ENCODE peak calls at places on chromosome 11, in six cellular contexts. M, H, R, G, Y and K are unnamed samples.
A peak's percentile ranks its signal among the peaks of the same experiment; 100 is the strongest.

GRCh38 chr11:65551572-65552398 is 6.4 kb downstream of the LTBP3 start:
- DNase-seq in M (no peak), H (peak; percentile 40), R (no peak), G (no peak), Y (peak; percentile 58), K (no peak)

GRCh38 chr11:221539-221938 is 14.0 kb downstream of the RIC8A start:
- DNase-seq in M (no peak), H (no peak), R (no peak), G (no peak), Y (no peak), K (no peak)

GRCh38 chr11:4072668-4073285 is 21.8 kb upstream of the RRM1 start:
- DNase-seq in M (no peak), H (peak; percentile 82), R (no peak), G (peak; percentile 58), Y (peak; percentile 67), K (no peak)

GRCh38 chr11:125263268-125263790 is 98.8 kb downstream of the PKNOX2 start:
- DNase-seq in M (peak; percentile 72), H (peak; percentile 91), R (peak; percentile 66), G (peak; percentile 95), Y (no peak), K (peak; percentile 37)

GRCh38 chr11:72932132-72932570 is 117.9 kb downstream of the ATG16L2 start:
- DNase-seq in M (no peak), H (peak; percentile 46), R (no peak), G (no peak), Y (no peak), K (no peak)

GRCh38 chr11:102727890-102728289 is 3.1 kb upstream of the MMP8 start:
- DNase-seq in M (no peak), H (peak; percentile 86), R (no peak), G (peak; percentile 78), Y (no peak), K (no peak)

GRCh38 chr11:2444301-2445106 is at the start of the genes KCNQ1 and TRPM5:
- DNase-seq in M (no peak), H (no peak), R (peak; percentile 44), G (no peak), Y (peak; percentile 59), K (no peak)

GRCh38 chr11:65854871-65855837 is 2.8 kb downstream of the CFL1 start:
- DNase-seq in M (no peak), H (no peak), R (no peak), G (no peak), Y (no peak), K (no peak)

GRCh38 chr11:109956124-109956793 is 136.9 kb upstream of the ZC3H12C start:
- DNase-seq in M (no peak), H (no peak), R (no peak), G (no peak), Y (no peak), K (no peak)

GRCh38 chr11:72629266-72629665 is 45.0 kb downstream of the PDE2A start:
- DNase-seq in M (no peak), H (no peak), R (peak; percentile 43), G (no peak), Y (no peak), K (no peak)

GRCh38 chr11:110430267-110431211 is 791 bp downstream of the FDX1 start:
- DNase-seq in M (no peak), H (peak; percentile 48), R (no peak), G (no peak), Y (no peak), K (no peak)

GRCh38 chr11:65417221-65417701 is 5.3 kb upstream of the NEAT1 start:
- DNase-seq in M (peak; percentile 34), H (no peak), R (no peak), G (no peak), Y (no peak), K (no peak)

GRCh38 chr11:40384991-40385390 is 1074.5 kb downstream of the LRRC4C start:
- DNase-seq in M (no peak), H (peak; percentile 85), R (no peak), G (peak; percentile 71), Y (no peak), K (no peak)

GRCh38 chr11:34274712-34275398 is 83.0 kb downstream of the ABTB2 start:
- DNase-seq in M (peak; percentile 82), H (peak; percentile 99), R (peak; percentile 87), G (peak; percentile 91), Y (peak; percentile 96), K (peak; percentile 80)

GRCh38 chr11:94524293-94524692 is 12.0 kb downstream of the C11orf97 start:
- DNase-seq in M (no peak), H (no peak), R (no peak), G (no peak), Y (no peak), K (no peak)

GRCh38 chr11:61092908-61093763 is 9.2 kb upstream of the CD5 start:
- DNase-seq in M (no peak), H (no peak), R (no peak), G (no peak), Y (no peak), K (no peak)

GRCh38 chr11:130548491-130548833 is 100.0 kb downstream of the ADAMTS15 start:
- DNase-seq in M (no peak), H (peak; percentile 49), R (no peak), G (peak; percentile 35), Y (no peak), K (no peak)

GRCh38 chr11:47254381-47254780 is 3.4 kb upstream of the NR1H3 start:
- DNase-seq in M (no peak), H (peak; percentile 48), R (peak; percentile 23), G (peak; percentile 27), Y (no peak), K (no peak)

GRCh38 chr11:62497132-62497915 is 49.3 kb downstream of the AHNAK start:
- DNase-seq in M (no peak), H (peak; percentile 72), R (no peak), G (no peak), Y (peak; percentile 75), K (no peak)

GRCh38 chr11:134862168-134862567 is 450.1 kb upstream of the B3GAT1 start:
- DNase-seq in M (no peak), H (no peak), R (no peak), G (no peak), Y (no peak), K (no peak)

GRCh38 chr11:96084610-96085348 is 160.9 kb upstream of the MTMR2 start:
- DNase-seq in M (no peak), H (no peak), R (no peak), G (no peak), Y (no peak), K (no peak)

GRCh38 chr11:123653997-123654565 is 343 bp downstream of the SCN3B start:
- DNase-seq in M (no peak), H (peak; percentile 18), R (peak; percentile 58), G (peak; percentile 10), Y (peak; percentile 35), K (no peak)

GRCh38 chr11:67301951-67302516 is 1.3 kb upstream of the SSH3 start:
- DNase-seq in M (no peak), H (peak; percentile 28), R (peak; percentile 69), G (peak; percentile 54), Y (no peak), K (no peak)

GRCh38 chr11:9815486-9816136 is 151.7 kb downstream of the SWAP70 start:
- DNase-seq in M (no peak), H (peak; percentile 93), R (no peak), G (peak; percentile 89), Y (peak; percentile 40), K (no peak)

GRCh38 chr11:19161651-19162050 is 40.1 kb downstream of the CSRP3 start:
- DNase-seq in M (no peak), H (no peak), R (no peak), G (no peak), Y (no peak), K (no peak)

GRCh38 chr11:6433998-6434650 is 6.7 kb downstream of the HPX start:
- DNase-seq in M (no peak), H (no peak), R (no peak), G (no peak), Y (no peak), K (no peak)

DNA sequence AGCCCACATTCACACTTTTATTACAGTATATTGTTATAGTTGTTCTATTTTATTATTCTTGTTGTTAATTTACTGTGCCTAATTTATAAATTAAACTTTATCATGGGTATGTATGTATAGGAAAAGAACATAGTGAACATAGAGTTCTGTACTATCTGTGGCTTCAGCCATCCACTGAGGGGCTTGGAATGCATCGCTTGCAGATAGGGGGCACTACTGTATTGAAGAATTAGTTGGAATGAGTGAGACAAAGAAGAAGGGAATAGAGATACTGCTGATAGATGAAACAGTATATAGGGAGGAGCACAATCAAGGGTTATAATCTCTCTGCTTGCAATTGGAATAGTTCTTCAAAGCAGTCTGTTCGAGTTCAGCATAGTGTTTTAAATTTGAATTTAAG is 432.2 kb downstream of the RAB38 start:
- DNase-seq in M (no peak), H (no peak), R (no peak), G (no peak), Y (no peak), K (no peak)
- TF ChIP-seq CTCF in M (no peak), H (peak; percentile 7), R (peak; percentile 35), G (no peak), Y (no peak), K (no peak)

DNA sequence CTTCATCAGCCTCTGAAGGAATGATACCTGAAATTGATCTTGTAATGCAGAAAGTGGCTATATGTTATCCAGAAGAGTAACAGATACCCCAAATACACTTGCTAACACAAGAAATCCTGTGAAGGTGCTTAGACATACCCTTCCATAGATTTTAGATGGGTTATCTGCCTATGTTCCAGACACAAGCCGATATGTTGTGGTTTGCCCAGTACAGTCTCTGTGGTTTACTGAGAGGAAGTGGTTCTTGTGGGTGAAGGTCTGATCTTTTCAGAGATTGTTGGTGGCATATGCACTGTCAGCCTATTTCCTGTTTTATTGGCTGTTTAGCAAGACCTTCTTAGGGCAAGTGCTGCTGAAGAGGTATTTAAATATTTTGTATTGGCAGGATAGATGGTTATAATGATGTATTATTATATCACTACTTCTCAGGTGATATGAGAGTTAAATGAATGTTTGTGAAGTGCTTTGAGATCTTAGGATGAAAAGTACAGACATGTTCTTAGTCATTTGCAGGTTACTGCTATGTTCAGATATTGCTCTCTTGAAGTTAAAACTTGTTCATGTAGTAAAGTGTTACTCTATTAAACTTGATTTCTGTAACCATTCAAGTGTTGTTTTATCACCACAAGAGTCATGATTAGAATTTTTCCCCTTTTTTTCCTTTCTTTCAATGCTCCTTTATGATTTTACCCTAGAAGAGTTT is 8.2 kb downstream of the ARHGEF12 start:
- DNase-seq in M (no peak), H (peak; percentile 58), R (no peak), G (no peak), Y (no peak), K (no peak)
- H3K4me3 ChIP-seq in M (no peak overlapping the region), H (no peak overlapping the region), R (peak overlapping the region; percentile 32), G (no peak overlapping the region), Y (no peak overlapping the region), K (no peak overlapping the region)

DNA sequence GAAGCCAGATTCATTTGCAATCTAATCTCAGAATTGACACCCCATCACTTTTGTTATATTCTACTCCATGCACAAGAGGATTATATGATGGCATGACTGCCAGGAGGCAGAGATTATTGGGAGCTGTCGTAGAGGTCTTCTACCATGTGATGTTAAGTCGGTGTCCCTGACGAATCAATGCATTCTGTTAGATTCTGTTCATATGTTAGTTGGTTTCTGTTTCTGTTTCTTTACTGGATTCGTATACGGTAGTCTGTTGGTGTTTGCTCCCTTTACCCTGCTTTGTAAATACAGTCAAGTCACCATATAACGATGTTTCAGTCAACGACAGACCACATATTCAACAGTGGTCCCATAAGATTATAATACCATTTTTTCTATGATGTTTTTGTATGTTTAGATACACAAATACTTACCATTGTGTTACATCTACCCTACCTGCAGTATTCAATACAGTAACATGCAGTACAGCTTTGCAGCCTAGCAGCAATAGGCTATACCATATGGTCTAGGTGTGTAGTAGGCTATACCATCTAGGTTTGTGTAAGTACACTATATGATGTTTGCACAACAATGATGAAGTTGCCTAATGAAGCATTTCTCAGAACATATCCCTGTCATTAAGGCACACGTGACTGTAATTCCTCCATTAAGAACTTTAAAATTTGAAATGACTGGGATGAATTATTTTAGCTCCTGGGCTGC is 22.8 kb upstream of the RASSF10 start:
- DNase-seq in M (no peak), H (no peak), R (no peak), G (no peak), Y (no peak), K (no peak)
- TF ChIP-seq CTCF in M (no peak), H (no peak), R (no peak), G (no peak), Y (no peak), K (no peak)

GRCh38 chr11:117907276-117908110 is 21.7 kb downstream of the TMPRSS13 start:
- DNase-seq in M (peak; percentile 61), H (peak; percentile 98), R (peak; percentile 84), G (peak; percentile 89), Y (peak; percentile 65), K (peak; percentile 31)
- H3K4me3 ChIP-seq in M (no peak overlapping the region), H (peak overlapping the region; percentile 45), R (no peak overlapping the region), G (no peak overlapping the region), Y (peak overlapping the region; percentile 11), K (peak overlapping the region; percentile 35)